ENCODE peak calls at places on chromosome 19, in eight cellular contexts. T, W, P, B, A, F, J and X are unnamed samples.

GRCh38 chr19:14116918-14117578 is 514 bp downstream of the PRKACA start:
- DNase-seq in W (no peak), T (no peak), J (peak), A (no peak), F (no peak), B (no peak), P (peak), X (no peak)

GRCh38 chr19:56372281-56372680 is 21.1 kb downstream of the ZNF582 start:
- DNase-seq in B (no peak), A (no peak), F (no peak), T (no peak), W (no peak), P (no peak), J (peak), X (no peak)

GRCh38 chr19:21568816-21569496 is 63.6 kb downstream of the ZNF429 start:
- DNase-seq in T (no peak), P (peak), J (peak), W (peak), F (peak), B (no peak), A (no peak), X (peak)

GRCh38 chr19:43776285-43776684 is 4.5 kb downstream of the KCNN4 start:
- DNase-seq in T (no peak), W (no peak), F (no peak), B (no peak), A (no peak), P (peak), J (no peak), X (no peak)

GRCh38 chr19:47598407-47599349 is 10.3 kb upstream of the BICRA start:
- DNase-seq in F (peak), T (peak), B (no peak), J (peak), P (no peak), W (no peak), A (peak), X (peak)

GRCh38 chr19:4909172-4909896 is at the start of gene UHRF1:
- DNase-seq in T (no peak), B (peak), P (peak), W (peak), J (peak), F (no peak), A (peak), X (peak)

GRCh38 chr19:10021863-10022262 is 8.6 kb downstream of the RDH8 start:
- DNase-seq in P (no peak), T (no peak), A (no peak), J (no peak), B (no peak), W (no peak), F (no peak), X (no peak)

GRCh38 chr19:4913996-4914735 is 4.9 kb downstream of the UHRF1 start:
- DNase-seq in B (no peak), F (no peak), W (no peak), J (peak), A (peak), T (no peak), P (no peak), X (peak)

GRCh38 chr19:34232566-34233481 is 21.5 kb upstream of the GARRE1 start:
- DNase-seq in A (peak), F (peak), J (peak), P (no peak), W (no peak), B (no peak), T (peak), X (peak)

GRCh38 chr19:28737021-28737525 is 475.9 kb downstream of the UQCRFS1 start:
- DNase-seq in W (peak), A (peak), F (peak), J (peak), T (peak), B (no peak), P (no peak), X (peak)

GRCh38 chr19:49469828-49470614 is 4.0 kb upstream of the FLT3LG start:
- DNase-seq in P (peak), B (no peak), F (no peak), W (no peak), T (no peak), A (no peak), J (no peak), X (peak)

GRCh38 chr19:47032171-47032811 is 12.7 kb downstream of the NPAS1 start:
- DNase-seq in W (peak), J (peak), F (no peak), P (peak), B (peak), T (no peak), A (peak), X (peak)

GRCh38 chr19:17671906-17672305 is 16.2 kb downstream of the UNC13A start:
- DNase-seq in J (peak), P (no peak), W (no peak), F (no peak), T (no peak), B (no peak), A (peak), X (peak)

GRCh38 chr19:16417660-16418596 is 53.8 kb downstream of the EPS15L1 start:
- DNase-seq in A (peak), J (peak), W (peak), B (peak), F (no peak), P (peak), T (no peak), X (peak)

GRCh38 chr19:46513461-46514236 is 18.0 kb upstream of the PNMA8B start:
- DNase-seq in F (peak), A (peak), T (no peak), W (peak), P (peak), B (peak), J (peak), X (peak)

GRCh38 chr19:36221474-36221873 is 6.6 kb downstream of the ZNF146 start:
- DNase-seq in W (no peak), P (no peak), B (no peak), J (no peak), A (no peak), F (no peak), T (no peak), X (no peak)

GRCh38 chr19:15454371-15454800 is 4.6 kb upstream of the WIZ start:
- DNase-seq in F (no peak), J (no peak), B (no peak), T (no peak), A (no peak), P (peak), W (no peak), X (no peak)

GRCh38 chr19:12646551-12646950 is 20.0 kb downstream of the MAN2B1 start:
- DNase-seq in W (no peak), P (no peak), B (no peak), J (no peak), T (no peak), A (no peak), F (no peak), X (no peak)

GRCh38 chr19:7622933-7623685 is 6.2 kb downstream of the XAB2 start:
- DNase-seq in P (no peak), W (no peak), F (no peak), J (peak), T (no peak), B (no peak), A (no peak), X (no peak)

GRCh38 chr19:15107056-15108010 is at the start of gene SYDE1:
- DNase-seq in T (no peak), F (peak), P (peak), A (peak), W (no peak), B (peak), J (peak), X (peak)

GRCh38 chr19:5115771-5116202 is 146.9 kb downstream of the KDM4B start:
- DNase-seq in P (no peak), W (no peak), F (no peak), J (peak), A (no peak), T (no peak), B (no peak), X (no peak)

GRCh38 chr19:19420570-19421301 is 15.3 kb downstream of the GATAD2A start:
- DNase-seq in T (no peak), J (no peak), P (no peak), B (no peak), F (no peak), W (no peak), A (peak), X (peak)

GRCh38 chr19:35908977-35909683 is 1.0 kb upstream of the TYROBP start:
- DNase-seq in W (no peak), P (peak), A (no peak), J (no peak), F (no peak), B (no peak), T (no peak), X (no peak)

GRCh38 chr19:55603115-55603514 is 2.3 kb upstream of the ZNF865 start:
- DNase-seq in W (no peak), A (no peak), J (no peak), T (no peak), F (no peak), B (no peak), P (no peak), X (no peak)

GRCh38 chr19:13615890-13616289 is 109.6 kb upstream of the CACNA1A start:
- DNase-seq in T (no peak), W (no peak), A (no peak), J (no peak), F (no peak), P (no peak), B (no peak), X (no peak)

GRCh38 chr19:53898680-53899341 is 10.3 kb upstream of the CACNG7 start:
- DNase-seq in P (no peak), A (no peak), J (no peak), W (no peak), T (no peak), F (no peak), B (peak), X (no peak)

GRCh38 chr19:14333101-14333871 is 48.0 kb upstream of the ADGRE5 start:
- DNase-seq in B (peak), F (no peak), J (peak), T (no peak), P (peak), A (peak), W (no peak), X (no peak)